ENCODE peak calls at places on chromosomes 1 and 21, in ten cellular contexts. One of them, this sample, is unnamed.

GRCh38 chr21:35649186-35649585 is 411.1 kb downstream of the SETD4 start:
- DNase-seq in lower leg skin: no peak
- DNase-seq in uterus: peak
- DNase-seq in suprapubic skin: no peak
- DNase-seq in breast epithelium: no peak
- DNase-seq in neuronal stem cell: no peak
- DNase-seq in Peyer's patch: no peak
- DNase-seq in left ventricle myocardium inferior: no peak
- DNase-seq in CD8-positive, alpha-beta T cell: no peak
- DNase-seq in BJ: no peak
- DNase-seq in this sample: no peak

GRCh38 chr21:33373451-33373850 is 29.8 kb upstream of the IFNGR2 start:
- DNase-seq in BJ: no peak
- DNase-seq in Peyer's patch: no peak
- DNase-seq in CD8-positive, alpha-beta T cell: no peak
- DNase-seq in suprapubic skin: peak
- DNase-seq in uterus: no peak
- DNase-seq in left ventricle myocardium inferior: no peak
- DNase-seq in breast epithelium: no peak
- DNase-seq in lower leg skin: no peak
- DNase-seq in neuronal stem cell: no peak
- DNase-seq in this sample: no peak

GRCh38 chr1:74193908-74194307 is 4.1 kb downstream of the LRRIQ3 start:
- DNase-seq in CD8-positive, alpha-beta T cell: no peak
- DNase-seq in Peyer's patch: no peak
- DNase-seq in BJ: no peak
- DNase-seq in left ventricle myocardium inferior: no peak
- DNase-seq in uterus: no peak
- DNase-seq in breast epithelium: no peak
- DNase-seq in suprapubic skin: no peak
- DNase-seq in neuronal stem cell: no peak
- DNase-seq in lower leg skin: no peak
- DNase-seq in this sample: peak

GRCh38 chr1:25774921-25775774 is 24.8 kb upstream of the SELENON start:
- DNase-seq in uterus: no peak
- DNase-seq in lower leg skin: no peak
- DNase-seq in suprapubic skin: no peak
- DNase-seq in neuronal stem cell: no peak
- DNase-seq in BJ: no peak
- DNase-seq in breast epithelium: no peak
- DNase-seq in left ventricle myocardium inferior: no peak
- DNase-seq in Peyer's patch: no peak
- DNase-seq in CD8-positive, alpha-beta T cell: peak
- DNase-seq in this sample: no peak

GRCh38 chr1:17046043-17046657 is 7.7 kb downstream of the SDHB start:
- DNase-seq in left ventricle myocardium inferior: no peak
- DNase-seq in lower leg skin: no peak
- DNase-seq in Peyer's patch: no peak
- DNase-seq in suprapubic skin: no peak
- DNase-seq in neuronal stem cell: no peak
- DNase-seq in BJ: peak
- DNase-seq in CD8-positive, alpha-beta T cell: no peak
- DNase-seq in breast epithelium: no peak
- DNase-seq in uterus: no peak
- DNase-seq in this sample: peak

GRCh38 chr1:178151831-178152230 is 57.9 kb downstream of the RASAL2 start:
- DNase-seq in CD8-positive, alpha-beta T cell: no peak
- DNase-seq in uterus: no peak
- DNase-seq in lower leg skin: no peak
- DNase-seq in breast epithelium: no peak
- DNase-seq in BJ: no peak
- DNase-seq in neuronal stem cell: no peak
- DNase-seq in Peyer's patch: no peak
- DNase-seq in left ventricle myocardium inferior: no peak
- DNase-seq in suprapubic skin: no peak
- DNase-seq in this sample: no peak

GRCh38 chr1:4654764-4655673 is 610 bp downstream of the AJAP1 start:
- DNase-seq in uterus: no peak
- DNase-seq in Peyer's patch: no peak
- DNase-seq in lower leg skin: no peak
- DNase-seq in breast epithelium: no peak
- DNase-seq in CD8-positive, alpha-beta T cell: no peak
- DNase-seq in neuronal stem cell: no peak
- DNase-seq in left ventricle myocardium inferior: no peak
- DNase-seq in suprapubic skin: no peak
- DNase-seq in BJ: no peak
- DNase-seq in this sample: no peak

GRCh38 chr1:150973258-150973825 is 1.3 kb downstream of the CERS2 start:
- DNase-seq in breast epithelium: no peak
- DNase-seq in neuronal stem cell: no peak
- DNase-seq in Peyer's patch: peak
- DNase-seq in BJ: no peak
- DNase-seq in uterus: peak
- DNase-seq in suprapubic skin: no peak
- DNase-seq in left ventricle myocardium inferior: peak
- DNase-seq in CD8-positive, alpha-beta T cell: peak
- DNase-seq in lower leg skin: no peak
- DNase-seq in this sample: no peak

GRCh38 chr21:44925027-44925755 is 4.5 kb upstream of the ITGB2 start:
- DNase-seq in BJ: no peak
- DNase-seq in uterus: no peak
- DNase-seq in left ventricle myocardium inferior: no peak
- DNase-seq in neuronal stem cell: no peak
- DNase-seq in breast epithelium: no peak
- DNase-seq in CD8-positive, alpha-beta T cell: no peak
- DNase-seq in lower leg skin: no peak
- DNase-seq in suprapubic skin: no peak
- DNase-seq in Peyer's patch: no peak
- DNase-seq in this sample: peak

GRCh38 chr1:6427445-6428390 is 3.1 kb downstream of the ESPN start:
- DNase-seq in suprapubic skin: peak
- DNase-seq in CD8-positive, alpha-beta T cell: no peak
- DNase-seq in Peyer's patch: peak
- DNase-seq in uterus: no peak
- DNase-seq in neuronal stem cell: no peak
- DNase-seq in BJ: no peak
- DNase-seq in left ventricle myocardium inferior: no peak
- DNase-seq in lower leg skin: no peak
- DNase-seq in breast epithelium: peak
- DNase-seq in this sample: no peak

GRCh38 chr21:43688906-43689305 is 29.5 kb downstream of the RRP1B start:
- DNase-seq in BJ: no peak
- DNase-seq in lower leg skin: no peak
- DNase-seq in suprapubic skin: no peak
- DNase-seq in uterus: no peak
- DNase-seq in breast epithelium: no peak
- DNase-seq in Peyer's patch: no peak
- DNase-seq in left ventricle myocardium inferior: no peak
- DNase-seq in neuronal stem cell: no peak
- DNase-seq in CD8-positive, alpha-beta T cell: no peak
- DNase-seq in this sample: no peak

GRCh38 chr1:242008788-242009500 is 10.0 kb upstream of the MAP1LC3C start:
- DNase-seq in neuronal stem cell: no peak
- DNase-seq in suprapubic skin: peak
- DNase-seq in CD8-positive, alpha-beta T cell: no peak
- DNase-seq in BJ: no peak
- DNase-seq in Peyer's patch: no peak
- DNase-seq in uterus: peak
- DNase-seq in lower leg skin: peak
- DNase-seq in breast epithelium: no peak
- DNase-seq in left ventricle myocardium inferior: no peak
- DNase-seq in this sample: no peak

GRCh38 chr1:230690101-230690500 is 23.8 kb downstream of the AGT start:
- DNase-seq in left ventricle myocardium inferior: no peak
- DNase-seq in uterus: no peak
- DNase-seq in Peyer's patch: no peak
- DNase-seq in CD8-positive, alpha-beta T cell: no peak
- DNase-seq in suprapubic skin: no peak
- DNase-seq in breast epithelium: no peak
- DNase-seq in BJ: peak
- DNase-seq in lower leg skin: no peak
- DNase-seq in neuronal stem cell: no peak
- DNase-seq in this sample: no peak

GRCh38 chr1:2172551-2173146 is 21.9 kb downstream of the FAAP20 start:
- DNase-seq in Peyer's patch: no peak
- DNase-seq in lower leg skin: no peak
- DNase-seq in neuronal stem cell: no peak
- DNase-seq in breast epithelium: no peak
- DNase-seq in CD8-positive, alpha-beta T cell: no peak
- DNase-seq in suprapubic skin: no peak
- DNase-seq in BJ: no peak
- DNase-seq in left ventricle myocardium inferior: no peak
- DNase-seq in uterus: no peak
- DNase-seq in this sample: no peak

GRCh38 chr1:2173546-2174347 is 20.8 kb downstream of the FAAP20 start:
- DNase-seq in uterus: no peak
- DNase-seq in neuronal stem cell: no peak
- DNase-seq in BJ: no peak
- DNase-seq in suprapubic skin: no peak
- DNase-seq in left ventricle myocardium inferior: no peak
- DNase-seq in breast epithelium: no peak
- DNase-seq in Peyer's patch: no peak
- DNase-seq in lower leg skin: no peak
- DNase-seq in CD8-positive, alpha-beta T cell: no peak
- DNase-seq in this sample: no peak

GRCh38 chr1:2175055-2175414 is 19.5 kb downstream of the FAAP20 start:
- DNase-seq in neuronal stem cell: no peak
- DNase-seq in uterus: no peak
- DNase-seq in left ventricle myocardium inferior: no peak
- DNase-seq in breast epithelium: no peak
- DNase-seq in suprapubic skin: no peak
- DNase-seq in lower leg skin: no peak
- DNase-seq in BJ: no peak
- DNase-seq in CD8-positive, alpha-beta T cell: no peak
- DNase-seq in Peyer's patch: no peak
- DNase-seq in this sample: no peak

GRCh38 chr1:2175681-2176454 is 18.7 kb downstream of the FAAP20 start:
- DNase-seq in left ventricle myocardium inferior: no peak
- DNase-seq in uterus: peak
- DNase-seq in BJ: no peak
- DNase-seq in breast epithelium: no peak
- DNase-seq in lower leg skin: no peak
- DNase-seq in Peyer's patch: no peak
- DNase-seq in CD8-positive, alpha-beta T cell: no peak
- DNase-seq in neuronal stem cell: no peak
- DNase-seq in suprapubic skin: no peak
- DNase-seq in this sample: no peak

GRCh38 chr1:2174348-2175054 is 20.1 kb downstream of the FAAP20 start:
- DNase-seq in CD8-positive, alpha-beta T cell: peak
- DNase-seq in neuronal stem cell: peak
- DNase-seq in left ventricle myocardium inferior: peak
- DNase-seq in BJ: peak
- DNase-seq in uterus: peak
- DNase-seq in breast epithelium: no peak
- DNase-seq in suprapubic skin: no peak
- DNase-seq in Peyer's patch: peak
- DNase-seq in lower leg skin: no peak
- DNase-seq in this sample: no peak
- H3K4me3 ChIP-seq in CD8-positive, alpha-beta T cell: no peak
- H3K4me3 ChIP-seq in neuronal stem cell: no peak
- H3K4me3 ChIP-seq in left ventricle myocardium inferior: peak
- H3K4me3 ChIP-seq in BJ: peak
- H3K4me3 ChIP-seq in uterus: peak
- H3K4me3 ChIP-seq in breast epithelium: peak
- H3K4me3 ChIP-seq in suprapubic skin: peak
- H3K4me3 ChIP-seq in Peyer's patch: peak
- H3K4me3 ChIP-seq in lower leg skin: no peak
- H3K4me3 ChIP-seq in this sample: peak

DNA sequence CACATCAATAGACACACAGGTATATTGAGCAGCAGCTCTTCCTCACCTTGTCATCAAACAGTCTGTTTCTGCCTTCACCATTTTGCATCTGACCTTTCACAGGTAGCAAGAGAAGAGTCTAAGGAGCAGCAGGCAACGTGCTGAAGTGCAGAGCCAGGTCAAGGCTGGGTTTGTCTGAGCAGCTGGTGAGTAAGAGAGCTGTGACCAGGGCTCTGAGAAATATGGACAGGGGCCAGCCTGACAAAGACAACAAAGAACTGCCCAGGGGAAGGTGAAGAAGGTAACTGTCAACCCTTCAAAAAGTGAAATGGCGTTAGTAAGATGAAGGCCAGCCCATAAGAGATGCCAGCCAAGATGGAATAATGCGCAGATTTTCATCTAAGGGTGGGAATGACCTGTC is 58.9 kb upstream of the LRRC8D start:
- DNase-seq in CD8-positive, alpha-beta T cell: no peak
- DNase-seq in suprapubic skin: no peak
- DNase-seq in uterus: no peak
- DNase-seq in Peyer's patch: no peak
- DNase-seq in breast epithelium: no peak
- DNase-seq in lower leg skin: no peak
- DNase-seq in left ventricle myocardium inferior: no peak
- DNase-seq in BJ: no peak
- DNase-seq in neuronal stem cell: no peak
- DNase-seq in this sample: no peak
- H3K4me3 ChIP-seq in CD8-positive, alpha-beta T cell: no peak
- H3K4me3 ChIP-seq in suprapubic skin: no peak
- H3K4me3 ChIP-seq in uterus: no peak
- H3K4me3 ChIP-seq in Peyer's patch: no peak
- H3K4me3 ChIP-seq in breast epithelium: no peak
- H3K4me3 ChIP-seq in lower leg skin: no peak
- H3K4me3 ChIP-seq in left ventricle myocardium inferior: peak
- H3K4me3 ChIP-seq in BJ: no peak
- H3K4me3 ChIP-seq in neuronal stem cell: no peak
- H3K4me3 ChIP-seq in this sample: no peak

GRCh38 chr1:203289982-203290260 is 15.4 kb upstream of the BTG2 start:
- DNase-seq in CD8-positive, alpha-beta T cell: no peak
- DNase-seq in uterus: no peak
- DNase-seq in breast epithelium: no peak
- DNase-seq in left ventricle myocardium inferior: no peak
- DNase-seq in suprapubic skin: no peak
- DNase-seq in Peyer's patch: no peak
- DNase-seq in neuronal stem cell: no peak
- DNase-seq in BJ: no peak
- DNase-seq in lower leg skin: no peak
- DNase-seq in this sample: no peak
- H3K4me3 ChIP-seq in CD8-positive, alpha-beta T cell: peak
- H3K4me3 ChIP-seq in uterus: no peak
- H3K4me3 ChIP-seq in breast epithelium: peak
- H3K4me3 ChIP-seq in left ventricle myocardium inferior: peak
- H3K4me3 ChIP-seq in suprapubic skin: peak
- H3K4me3 ChIP-seq in Peyer's patch: peak
- H3K4me3 ChIP-seq in neuronal stem cell: no peak
- H3K4me3 ChIP-seq in BJ: no peak
- H3K4me3 ChIP-seq in lower leg skin: no peak
- H3K4me3 ChIP-seq in this sample: no peak

DNA sequence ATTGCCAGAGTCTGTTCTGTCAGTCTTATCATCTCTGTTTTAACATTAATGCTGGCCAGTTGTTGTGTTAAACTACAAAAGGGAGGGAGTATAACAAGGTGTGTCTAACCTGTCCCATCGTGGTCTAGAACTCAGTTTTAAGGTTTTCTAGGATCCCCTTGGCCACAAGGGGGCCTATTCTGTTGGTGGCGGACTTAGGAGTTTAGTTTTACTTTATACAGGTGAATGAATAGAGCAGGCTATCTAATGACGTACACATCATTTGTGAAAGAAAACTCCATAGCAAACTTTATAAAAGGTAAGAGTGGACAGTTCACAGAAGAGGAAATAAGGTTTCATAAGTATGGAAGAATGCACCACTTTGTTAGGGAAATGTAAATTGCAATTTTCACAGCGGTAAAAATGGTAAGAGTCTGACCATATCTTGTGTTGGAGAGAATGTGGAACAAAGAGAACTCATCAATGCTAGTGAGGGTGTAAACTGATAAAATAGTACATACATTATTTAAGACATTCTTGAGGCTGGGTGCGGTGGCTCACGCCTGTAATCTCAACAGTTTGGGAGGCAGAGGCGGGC is 2.5 kb upstream of the ATF6 start:
- DNase-seq in left ventricle myocardium inferior: no peak
- DNase-seq in suprapubic skin: no peak
- DNase-seq in Peyer's patch: no peak
- DNase-seq in neuronal stem cell: no peak
- DNase-seq in breast epithelium: no peak
- DNase-seq in uterus: no peak
- DNase-seq in BJ: no peak
- DNase-seq in CD8-positive, alpha-beta T cell: peak
- DNase-seq in lower leg skin: no peak
- DNase-seq in this sample: no peak
- H3K4me3 ChIP-seq in left ventricle myocardium inferior: no peak
- H3K4me3 ChIP-seq in suprapubic skin: no peak
- H3K4me3 ChIP-seq in Peyer's patch: no peak
- H3K4me3 ChIP-seq in neuronal stem cell: no peak
- H3K4me3 ChIP-seq in breast epithelium: no peak
- H3K4me3 ChIP-seq in uterus: no peak
- H3K4me3 ChIP-seq in BJ: no peak
- H3K4me3 ChIP-seq in CD8-positive, alpha-beta T cell: no peak
- H3K4me3 ChIP-seq in lower leg skin: no peak
- H3K4me3 ChIP-seq in this sample: no peak

This sample was measured in skeletal muscle cell.